ENCODE peak calls at places on chromosomes 12 and 14, in ten cellular contexts. B is head of caudate nucleus; V is stimulated activated CD8-positive, alpha-beta memory T cell treated with anti-CD3 and anti-CD28 coated beads, Interleukin-4, amount 100 ng/mL, for 1 hour; M is MV-4-11; T is fibroblast of pulmonary artery; S is heart right ventricle; O is endodermal cell; P is kidney glomerular epithelial cell; F is stomach; Z is cardiac fibroblast. H is an unnamed sample.

GRCh38 chr14:58315606-58316005 is 17.3 kb downstream of the ARID4A start:
- DNase-seq in O (no peak), Z (peak), T (no peak), P (peak), S (no peak), F (no peak), M (no peak), V (no peak), B (no peak), H (no peak)

GRCh38 chr12:91687052-91688017 is 458.3 kb downstream of the BTG1 start:
- DNase-seq in O (no peak), S (no peak), P (no peak), Z (no peak), F (no peak), M (peak), T (no peak), B (no peak), V (no peak), H (no peak)

GRCh38 chr14:73221945-73222344 is 15.4 kb upstream of the PAPLN start:
- DNase-seq in T (no peak), V (no peak), F (no peak), M (no peak), B (no peak), Z (peak), P (no peak), S (no peak), O (no peak), H (no peak)

GRCh38 chr14:61260939-61261776 is 20.0 kb downstream of the TMEM30B start:
- DNase-seq in B (no peak), F (no peak), Z (peak), O (peak), T (peak), P (no peak), V (no peak), S (no peak), M (no peak), H (peak)

GRCh38 chr12:30877110-30877875 is 49.3 kb upstream of the TSPAN11 start:
- DNase-seq in F (no peak), O (no peak), T (no peak), M (no peak), Z (no peak), P (no peak), V (no peak), S (no peak), B (peak), H (no peak)

GRCh38 chr12:118500302-118500701 is 123.9 kb downstream of the SUDS3 start:
- DNase-seq in F (no peak), Z (no peak), P (no peak), T (no peak), O (no peak), V (no peak), M (no peak), S (no peak), B (no peak), H (no peak)

GRCh38 chr14:90132821-90133570 is 71.2 kb downstream of the KCNK13 start:
- DNase-seq in T (peak), B (no peak), F (no peak), M (peak), O (no peak), S (no peak), Z (peak), V (no peak), P (no peak), H (no peak)

GRCh38 chr14:69860221-69860620 is 19.0 kb upstream of the SMOC1 start:
- DNase-seq in Z (no peak), S (no peak), F (no peak), B (no peak), O (no peak), P (no peak), V (no peak), T (no peak), M (no peak), H (no peak)

GRCh38 chr12:107514887-107515445 is 170.6 kb upstream of the PWP1 start:
- DNase-seq in O (no peak), M (no peak), P (no peak), B (no peak), Z (peak), T (peak), V (no peak), F (no peak), S (no peak), H (no peak)

GRCh38 chr14:76516884-76517283 is 140.9 kb downstream of the ESRRB start:
- DNase-seq in M (peak), T (no peak), B (no peak), Z (no peak), S (no peak), P (no peak), O (no peak), V (no peak), F (no peak), H (no peak)

GRCh38 chr14:103762011-103762410 is 46.4 kb downstream of the ZFYVE21 start:
- DNase-seq in F (no peak), V (no peak), B (no peak), P (no peak), O (no peak), T (no peak), S (no peak), M (no peak), Z (peak), H (no peak)

GRCh38 chr12:12091977-12092663 is 21.4 kb downstream of the BCL2L14 start:
- DNase-seq in S (no peak), F (no peak), B (no peak), P (no peak), Z (no peak), O (no peak), V (no peak), M (no peak), T (peak), H (no peak)

GRCh38 chr12:6833189-6833890 is 5.1 kb downstream of the P3H3 start:
- DNase-seq in M (no peak), S (no peak), F (no peak), O (no peak), P (no peak), V (no peak), Z (no peak), T (no peak), B (no peak), H (no peak)

GRCh38 chr12:116958402-116959197 is 47.9 kb downstream of the FBXW8 start:
- DNase-seq in B (no peak), P (no peak), T (no peak), V (no peak), M (no peak), O (peak), F (no peak), Z (peak), S (peak), H (no peak)

GRCh38 chr12:23431006-23431405 is 518.5 kb downstream of the SOX5 start:
- DNase-seq in B (no peak), T (no peak), M (no peak), P (no peak), Z (no peak), V (no peak), O (no peak), S (no peak), F (no peak), H (no peak)

GRCh38 chr12:56271031-56271430 is 4.3 kb downstream of the COQ10A start:
- DNase-seq in B (no peak), P (no peak), V (no peak), T (peak), O (peak), F (no peak), Z (peak), S (peak), M (peak), H (no peak)

H was measured in AG09319.